ENCODE peak calls at places on chromosome 7, in four cellular contexts. One of them, this sample, is unnamed.
A peak's percentile ranks its signal among the peaks of the same experiment; 100 is the strongest.

GRCh38 chr7:129657363-129657762 is 45.8 kb downstream of the NRF1 start:
- DNase-seq in HepG2: no peak
- DNase-seq in GM12878: no peak
- DNase-seq in K562: no peak
- DNase-seq in this sample: no peak

GRCh38 chr7:69893915-69894314 is 295.6 kb downstream of the AUTS2 start:
- DNase-seq in HepG2: no peak
- DNase-seq in GM12878: no peak
- DNase-seq in K562: no peak
- DNase-seq in this sample: no peak

GRCh38 chr7:36283171-36283570 is 106.5 kb upstream of the ANLN start:
- DNase-seq in HepG2: no peak
- DNase-seq in GM12878: no peak
- DNase-seq in K562: no peak
- DNase-seq in this sample: no peak

GRCh38 chr7:105978974-105979373 is 15.9 kb downstream of the CDHR3 start:
- DNase-seq in HepG2: no peak
- DNase-seq in GM12878: no peak
- DNase-seq in K562: no peak
- DNase-seq in this sample: no peak

GRCh38 chr7:23012797-23013714 is 874 bp downstream of the HYCC1 start:
- DNase-seq in HepG2: peak; percentile 14
- DNase-seq in GM12878: no peak
- DNase-seq in K562: peak; percentile 36
- DNase-seq in this sample: peak; percentile 40

GRCh38 chr7:69787736-69788431 is 189.6 kb downstream of the AUTS2 start:
- DNase-seq in HepG2: no peak
- DNase-seq in GM12878: no peak
- DNase-seq in K562: no peak
- DNase-seq in this sample: no peak

GRCh38 chr7:11228515-11228914 is 254.8 kb downstream of the PHF14 start:
- DNase-seq in HepG2: no peak
- DNase-seq in GM12878: no peak
- DNase-seq in K562: no peak
- DNase-seq in this sample: no peak

GRCh38 chr7:90311185-90311584 is 9.9 kb downstream of the FAM237B start:
- DNase-seq in HepG2: peak; percentile 2
- DNase-seq in GM12878: no peak
- DNase-seq in K562: no peak
- DNase-seq in this sample: no peak

GRCh38 chr7:100895701-100895955 is at the start of gene ACHE:
- DNase-seq in HepG2: no peak
- DNase-seq in GM12878: no peak
- DNase-seq in K562: peak; percentile 85
- DNase-seq in this sample: no peak

GRCh38 chr7:45631569-45631968 is 57.4 kb downstream of the ADCY1 start:
- DNase-seq in HepG2: no peak
- DNase-seq in GM12878: no peak
- DNase-seq in K562: no peak
- DNase-seq in this sample: no peak

GRCh38 chr7:137036768-137037167 is 168.3 kb downstream of the CHRM2 start:
- DNase-seq in HepG2: no peak
- DNase-seq in GM12878: no peak
- DNase-seq in K562: no peak
- DNase-seq in this sample: no peak

GRCh38 chr7:31825576-31825975 is 138.6 kb downstream of the PPP1R17 start:
- DNase-seq in HepG2: no peak
- DNase-seq in GM12878: no peak
- DNase-seq in K562: no peak
- DNase-seq in this sample: peak; percentile 17

GRCh38 chr7:150428671-150429451 is 21.6 kb upstream of the GIMAP8 start:
- DNase-seq in HepG2: no peak
- DNase-seq in GM12878: peak; percentile 61
- DNase-seq in K562: peak; percentile 13
- DNase-seq in this sample: no peak

GRCh38 chr7:140883378-140883777 is 41.4 kb downstream of the BRAF start:
- DNase-seq in HepG2: no peak
- DNase-seq in GM12878: no peak
- DNase-seq in K562: no peak
- DNase-seq in this sample: no peak

GRCh38 chr7:22094413-22095304 is 149.0 kb upstream of the CDCA7L start:
- DNase-seq in HepG2: no peak
- DNase-seq in GM12878: no peak
- DNase-seq in K562: no peak
- DNase-seq in this sample: no peak

GRCh38 chr7:70598976-70599375 is 533.0 kb upstream of the GALNT17 start:
- DNase-seq in HepG2: no peak
- DNase-seq in GM12878: no peak
- DNase-seq in K562: no peak
- DNase-seq in this sample: no peak

GRCh38 chr7:55335786-55336185 is 29.4 kb upstream of the LANCL2 start:
- DNase-seq in HepG2: no peak
- DNase-seq in GM12878: no peak
- DNase-seq in K562: no peak
- DNase-seq in this sample: no peak

GRCh38 chr7:121504478-121504877 is 108.4 kb upstream of the FAM3C start:
- DNase-seq in HepG2: no peak
- DNase-seq in GM12878: no peak
- DNase-seq in K562: no peak
- DNase-seq in this sample: no peak

GRCh38 chr7:38798552-38799267 is 110.3 kb downstream of the VPS41 start:
- DNase-seq in HepG2: no peak
- DNase-seq in GM12878: no peak
- DNase-seq in K562: no peak
- DNase-seq in this sample: peak; percentile 70

GRCh38 chr7:90412458-90413184 is 9.4 kb downstream of the CLDN12 start:
- DNase-seq in HepG2: peak; percentile 44
- DNase-seq in GM12878: no peak
- DNase-seq in K562: peak; percentile 15
- DNase-seq in this sample: peak; percentile 54

GRCh38 chr7:33868151-33868550 is 37.2 kb upstream of the BMPER start:
- DNase-seq in HepG2: no peak
- DNase-seq in GM12878: no peak
- DNase-seq in K562: no peak
- DNase-seq in this sample: no peak

GRCh38 chr7:128874140-128875031 is 11.7 kb downstream of the ATP6V1F start:
- DNase-seq in HepG2: peak; percentile 53
- DNase-seq in GM12878: no peak
- DNase-seq in K562: no peak
- DNase-seq in this sample: no peak

GRCh38 chr7:17486835-17487234 is 188.4 kb downstream of the AHR start:
- DNase-seq in HepG2: peak; percentile 48
- DNase-seq in GM12878: no peak
- DNase-seq in K562: no peak
- DNase-seq in this sample: no peak

GRCh38 chr7:138459300-138460175 is 521 bp upstream of the TRIM24 start:
- DNase-seq in HepG2: peak; percentile 96
- DNase-seq in GM12878: peak; percentile 92
- DNase-seq in K562: peak; percentile 99
- DNase-seq in this sample: peak; percentile 97

GRCh38 chr7:33118383-33118782 is 9.2 kb upstream of the RP9 start:
- DNase-seq in HepG2: no peak
- DNase-seq in GM12878: no peak
- DNase-seq in K562: no peak
- DNase-seq in this sample: no peak

DNA sequence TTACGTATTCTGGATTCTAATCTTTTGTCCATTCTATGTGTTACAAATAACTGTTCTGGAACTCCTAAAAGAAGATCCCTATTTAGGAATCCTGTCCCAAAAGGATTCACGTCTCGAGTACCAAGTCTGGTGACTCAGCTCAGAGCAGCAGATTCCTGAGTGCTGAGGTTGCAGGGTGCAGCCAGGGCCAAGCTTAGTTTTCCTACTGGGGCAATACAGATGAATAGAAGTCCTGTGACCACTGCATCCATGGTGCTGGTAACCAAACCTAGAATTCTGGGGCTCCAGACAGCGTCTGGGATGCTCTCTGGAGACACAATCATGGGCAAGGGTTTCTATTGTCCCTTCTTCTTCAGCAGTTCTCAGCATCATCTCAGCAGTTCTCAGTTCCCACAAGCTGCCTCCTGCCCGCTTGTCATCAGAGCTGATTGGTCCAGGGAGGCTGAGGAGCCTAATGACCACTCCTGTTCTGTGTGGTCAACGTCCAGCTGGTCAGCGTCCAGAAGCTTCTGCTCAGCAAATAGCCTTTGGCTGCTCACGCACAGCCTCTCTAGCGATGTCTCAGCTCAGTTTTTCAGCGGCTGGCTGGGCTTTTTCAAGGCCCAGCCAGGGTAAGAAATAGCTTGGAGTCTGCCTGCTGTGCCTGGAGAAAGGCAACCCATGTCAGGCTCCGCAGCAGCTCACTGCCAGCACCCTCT is 50.4 kb upstream of the C7orf33 start:
- DNase-seq in HepG2: no peak
- DNase-seq in GM12878: no peak
- DNase-seq in K562: no peak
- DNase-seq in this sample: no peak
- TF ChIP-seq CBFB in HepG2: no peak
- TF ChIP-seq CBFB in GM12878: no peak
- TF ChIP-seq CBFB in K562: no peak
- TF ChIP-seq CBFB in this sample: no peak

DNA sequence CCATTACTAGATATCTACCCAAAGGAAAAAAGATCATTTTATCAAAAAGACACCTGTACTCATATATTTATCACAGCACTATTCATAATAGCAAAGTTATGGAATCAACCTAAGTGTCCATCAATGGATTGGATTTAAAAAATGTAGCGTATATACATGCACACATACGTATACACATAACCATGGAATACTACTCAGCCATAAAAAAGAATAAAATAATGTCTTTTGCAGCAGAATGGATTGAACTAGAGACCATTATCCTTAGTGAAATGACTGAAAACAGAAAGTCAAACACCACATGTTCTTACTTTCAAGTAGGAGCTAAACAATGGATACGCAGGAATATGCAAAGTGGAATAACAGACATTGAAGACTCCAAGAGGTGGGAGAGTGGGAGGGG is 157.7 kb upstream of the LAMB4 start:
- DNase-seq in HepG2: no peak
- DNase-seq in GM12878: no peak
- DNase-seq in K562: no peak
- DNase-seq in this sample: no peak
- TF ChIP-seq CBFB in HepG2: no peak
- TF ChIP-seq CBFB in GM12878: no peak
- TF ChIP-seq CBFB in K562: no peak
- TF ChIP-seq CBFB in this sample: no peak

GRCh38 chr7:81676105-81676811 is 93.6 kb downstream of the HGF start:
- DNase-seq in HepG2: no peak
- DNase-seq in GM12878: no peak
- DNase-seq in K562: no peak
- DNase-seq in this sample: no peak
- TF ChIP-seq CBFB in HepG2: no peak
- TF ChIP-seq CBFB in GM12878: no peak
- TF ChIP-seq CBFB in K562: no peak
- TF ChIP-seq CBFB in this sample: no peak

GRCh38 chr7:133669061-133669455 is 416.2 kb downstream of the EXOC4 start:
- DNase-seq in HepG2: no peak
- DNase-seq in GM12878: no peak
- DNase-seq in K562: no peak
- DNase-seq in this sample: peak; percentile 16
- TF ChIP-seq CBFB in HepG2: no peak
- TF ChIP-seq CBFB in GM12878: no peak
- TF ChIP-seq CBFB in K562: no peak
- TF ChIP-seq CBFB in this sample: no peak

GRCh38 chr7:78207262-78207661 is 408.7 kb downstream of the PHTF2 start:
- DNase-seq in HepG2: no peak
- DNase-seq in GM12878: no peak
- DNase-seq in K562: no peak
- DNase-seq in this sample: no peak

GRCh38 chr7:78215199-78215598 is 416.6 kb downstream of the PHTF2 start:
- DNase-seq in HepG2: no peak
- DNase-seq in GM12878: no peak
- DNase-seq in K562: no peak
- DNase-seq in this sample: no peak

GRCh38 chr7:78218051-78218450 is 419.5 kb downstream of the PHTF2 start:
- DNase-seq in HepG2: no peak
- DNase-seq in GM12878: no peak
- DNase-seq in K562: no peak
- DNase-seq in this sample: no peak

GRCh38 chr7:78213402-78213801 is 414.8 kb downstream of the PHTF2 start:
- DNase-seq in HepG2: no peak
- DNase-seq in GM12878: no peak
- DNase-seq in K562: no peak
- DNase-seq in this sample: no peak

GRCh38 chr7:78212476-78213060 is 414.0 kb downstream of the PHTF2 start:
- DNase-seq in HepG2: no peak
- DNase-seq in GM12878: no peak
- DNase-seq in K562: no peak
- DNase-seq in this sample: no peak
- TF ChIP-seq CBFB in HepG2: no peak
- TF ChIP-seq CBFB in GM12878: no peak
- TF ChIP-seq CBFB in K562: no peak
- TF ChIP-seq CBFB in this sample: no peak

This sample was measured in WTC11.